ENCODE peak calls at places on chromosomes 2 and 18, in seven cellular contexts. One of them, this sample, is unnamed.
A peak's percentile ranks its signal among the peaks of the same experiment; 100 is the strongest.

GRCh38 chr2:42025151-42025582 is 22.7 kb upstream of the PKDCC start:
- DNase-seq in choroid plexus epithelial cell: peak; percentile 76
- DNase-seq in neural progenitor cell: no peak
- DNase-seq in cardiac fibroblast: peak; percentile 93
- DNase-seq in kidney epithelial cell: no peak
- DNase-seq in psoas muscle: peak; percentile 29
- DNase-seq in adrenal gland: peak; percentile 41
- DNase-seq in this sample: peak; percentile 40

GRCh38 chr2:104929663-104930062 is 75.7 kb downstream of the POU3F3 start:
- DNase-seq in choroid plexus epithelial cell: no peak
- DNase-seq in neural progenitor cell: no peak
- DNase-seq in cardiac fibroblast: no peak
- DNase-seq in kidney epithelial cell: no peak
- DNase-seq in psoas muscle: no peak
- DNase-seq in adrenal gland: no peak
- DNase-seq in this sample: no peak

GRCh38 chr18:46060359-46060841 is 11.7 kb downstream of the PSTPIP2 start:
- DNase-seq in choroid plexus epithelial cell: no peak
- DNase-seq in neural progenitor cell: no peak
- DNase-seq in cardiac fibroblast: no peak
- DNase-seq in kidney epithelial cell: no peak
- DNase-seq in psoas muscle: no peak
- DNase-seq in adrenal gland: no peak
- DNase-seq in this sample: no peak

GRCh38 chr18:62881509-62882016 is 166.2 kb downstream of the PHLPP1 start:
- DNase-seq in choroid plexus epithelial cell: peak; percentile 97
- DNase-seq in neural progenitor cell: no peak
- DNase-seq in cardiac fibroblast: peak; percentile 94
- DNase-seq in kidney epithelial cell: peak; percentile 89
- DNase-seq in psoas muscle: no peak
- DNase-seq in adrenal gland: peak; percentile 23
- DNase-seq in this sample: peak; percentile 76

GRCh38 chr2:121346407-121346806 is 61.4 kb upstream of the TFCP2L1 start:
- DNase-seq in choroid plexus epithelial cell: no peak
- DNase-seq in neural progenitor cell: no peak
- DNase-seq in cardiac fibroblast: no peak
- DNase-seq in kidney epithelial cell: no peak
- DNase-seq in psoas muscle: no peak
- DNase-seq in adrenal gland: no peak
- DNase-seq in this sample: no peak

GRCh38 chr2:140173790-140174189 is 1393.6 kb upstream of the NXPH2 start:
- DNase-seq in choroid plexus epithelial cell: no peak
- DNase-seq in neural progenitor cell: no peak
- DNase-seq in cardiac fibroblast: no peak
- DNase-seq in kidney epithelial cell: no peak
- DNase-seq in psoas muscle: no peak
- DNase-seq in adrenal gland: no peak
- DNase-seq in this sample: no peak

GRCh38 chr2:1822341-1822740 is 78.0 kb upstream of the PXDN start:
- DNase-seq in choroid plexus epithelial cell: no peak
- DNase-seq in neural progenitor cell: no peak
- DNase-seq in cardiac fibroblast: no peak
- DNase-seq in kidney epithelial cell: no peak
- DNase-seq in psoas muscle: no peak
- DNase-seq in adrenal gland: no peak
- DNase-seq in this sample: no peak

GRCh38 chr2:144402282-144402681 is 117.6 kb downstream of the ZEB2 start:
- DNase-seq in choroid plexus epithelial cell: no peak
- DNase-seq in neural progenitor cell: no peak
- DNase-seq in cardiac fibroblast: no peak
- DNase-seq in kidney epithelial cell: no peak
- DNase-seq in psoas muscle: no peak
- DNase-seq in adrenal gland: no peak
- DNase-seq in this sample: no peak

GRCh38 chr2:43000242-43001054 is 208.1 kb upstream of the HAAO start:
- DNase-seq in choroid plexus epithelial cell: no peak
- DNase-seq in neural progenitor cell: no peak
- DNase-seq in cardiac fibroblast: no peak
- DNase-seq in kidney epithelial cell: no peak
- DNase-seq in psoas muscle: no peak
- DNase-seq in adrenal gland: no peak
- DNase-seq in this sample: no peak

GRCh38 chr2:145038041-145038525 is 518.2 kb upstream of the ZEB2 start:
- DNase-seq in choroid plexus epithelial cell: peak; percentile 48
- DNase-seq in neural progenitor cell: no peak
- DNase-seq in cardiac fibroblast: peak; percentile 36
- DNase-seq in kidney epithelial cell: no peak
- DNase-seq in psoas muscle: no peak
- DNase-seq in adrenal gland: no peak
- DNase-seq in this sample: no peak

GRCh38 chr2:27724905-27725693 is 46.4 kb upstream of the MRPL33 start:
- DNase-seq in choroid plexus epithelial cell: peak; percentile 82
- DNase-seq in neural progenitor cell: peak; percentile 17
- DNase-seq in cardiac fibroblast: peak; percentile 66
- DNase-seq in kidney epithelial cell: no peak
- DNase-seq in psoas muscle: no peak
- DNase-seq in adrenal gland: peak; percentile 65
- DNase-seq in this sample: no peak

GRCh38 chr2:188272121-188272520 is 19.6 kb upstream of the GULP1 start:
- DNase-seq in choroid plexus epithelial cell: peak; percentile 5
- DNase-seq in neural progenitor cell: no peak
- DNase-seq in cardiac fibroblast: no peak
- DNase-seq in kidney epithelial cell: no peak
- DNase-seq in psoas muscle: no peak
- DNase-seq in adrenal gland: no peak
- DNase-seq in this sample: no peak

GRCh38 chr2:196407675-196408265 is 231.7 kb upstream of the CCDC150 start:
- DNase-seq in choroid plexus epithelial cell: no peak
- DNase-seq in neural progenitor cell: no peak
- DNase-seq in cardiac fibroblast: no peak
- DNase-seq in kidney epithelial cell: no peak
- DNase-seq in psoas muscle: no peak
- DNase-seq in adrenal gland: no peak
- DNase-seq in this sample: no peak

DNA sequence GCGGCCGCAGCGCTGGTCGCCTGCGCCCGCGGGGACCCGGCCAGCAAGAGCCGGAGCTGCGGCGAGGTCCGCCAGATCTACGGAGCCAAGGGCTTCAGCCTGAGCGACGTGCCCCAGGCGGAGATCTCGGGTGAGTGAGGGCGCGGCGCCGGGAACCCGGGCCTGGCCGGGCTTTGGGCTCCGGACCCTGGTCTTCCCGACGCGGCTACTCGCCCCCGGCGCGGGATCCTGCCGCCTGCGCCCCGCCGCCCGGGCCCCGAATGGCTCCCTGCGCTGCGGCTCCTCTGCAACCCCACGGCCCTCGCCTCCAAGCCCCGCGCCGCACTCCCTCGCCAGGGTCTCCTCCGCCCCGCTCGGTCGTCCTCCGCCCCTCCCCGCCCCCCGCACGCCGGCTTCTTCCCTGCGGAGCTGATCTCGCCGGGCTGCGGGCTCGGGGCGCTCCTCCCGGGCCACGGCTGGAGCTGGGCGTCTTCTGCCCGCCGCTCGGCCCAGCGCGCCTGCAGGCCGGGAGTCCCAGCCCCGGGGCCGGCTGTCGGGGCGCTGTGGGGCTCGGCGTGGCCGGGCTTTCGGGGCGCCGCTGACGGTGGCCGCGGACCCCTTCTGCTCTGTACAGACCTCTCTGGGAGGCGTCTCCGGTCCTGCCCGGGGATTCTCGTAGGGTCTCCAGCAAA is 627 bp downstream of the GPC1 start:
- DNase-seq in choroid plexus epithelial cell: peak; percentile 25
- DNase-seq in neural progenitor cell: peak; percentile 55
- DNase-seq in cardiac fibroblast: peak; percentile 26
- DNase-seq in kidney epithelial cell: no peak
- DNase-seq in psoas muscle: no peak
- DNase-seq in adrenal gland: peak; percentile 41
- DNase-seq in this sample: no peak
- H3K4me3 ChIP-seq in choroid plexus epithelial cell: peak overlapping the region; percentile 67
- H3K4me3 ChIP-seq in neural progenitor cell: peak overlapping the region; percentile 97
- H3K4me3 ChIP-seq in cardiac fibroblast: peak overlapping the region; percentile 69
- H3K4me3 ChIP-seq in kidney epithelial cell: peak overlapping the region; percentile 44
- H3K4me3 ChIP-seq in psoas muscle: peak overlapping the region; percentile 91
- H3K4me3 ChIP-seq in adrenal gland: peak overlapping the region; percentile 96
- H3K4me3 ChIP-seq in this sample: peak overlapping the region; percentile 69

GRCh38 chr2:5290911-5291546 is 401.2 kb upstream of the SOX11 start:
- DNase-seq in choroid plexus epithelial cell: peak; percentile 72
- DNase-seq in neural progenitor cell: no peak
- DNase-seq in cardiac fibroblast: no peak
- DNase-seq in kidney epithelial cell: no peak
- DNase-seq in psoas muscle: no peak
- DNase-seq in adrenal gland: no peak
- DNase-seq in this sample: no peak
- TF ChIP-seq CTCF in choroid plexus epithelial cell: peak; percentile 43
- TF ChIP-seq CTCF in neural progenitor cell: peak; percentile 14
- TF ChIP-seq CTCF in cardiac fibroblast: no peak
- TF ChIP-seq CTCF in kidney epithelial cell: peak; percentile 13
- TF ChIP-seq CTCF in psoas muscle: no peak
- TF ChIP-seq CTCF in adrenal gland: no peak
- TF ChIP-seq CTCF in this sample: no peak

GRCh38 chr18:2907459-2908145 is 60.8 kb downstream of the EMILIN2 start:
- DNase-seq in choroid plexus epithelial cell: no peak
- DNase-seq in neural progenitor cell: no peak
- DNase-seq in cardiac fibroblast: no peak
- DNase-seq in kidney epithelial cell: no peak
- DNase-seq in psoas muscle: no peak
- DNase-seq in adrenal gland: no peak
- DNase-seq in this sample: no peak
- H3K4me3 ChIP-seq in choroid plexus epithelial cell: peak overlapping the region; percentile 63
- H3K4me3 ChIP-seq in neural progenitor cell: peak overlapping the region; percentile 72
- H3K4me3 ChIP-seq in cardiac fibroblast: no peak overlapping the region
- H3K4me3 ChIP-seq in kidney epithelial cell: peak overlapping the region; percentile 62
- H3K4me3 ChIP-seq in psoas muscle: peak overlapping the region; percentile 63
- H3K4me3 ChIP-seq in adrenal gland: peak overlapping the region; percentile 54
- H3K4me3 ChIP-seq in this sample: peak overlapping the region; percentile 61

DNA sequence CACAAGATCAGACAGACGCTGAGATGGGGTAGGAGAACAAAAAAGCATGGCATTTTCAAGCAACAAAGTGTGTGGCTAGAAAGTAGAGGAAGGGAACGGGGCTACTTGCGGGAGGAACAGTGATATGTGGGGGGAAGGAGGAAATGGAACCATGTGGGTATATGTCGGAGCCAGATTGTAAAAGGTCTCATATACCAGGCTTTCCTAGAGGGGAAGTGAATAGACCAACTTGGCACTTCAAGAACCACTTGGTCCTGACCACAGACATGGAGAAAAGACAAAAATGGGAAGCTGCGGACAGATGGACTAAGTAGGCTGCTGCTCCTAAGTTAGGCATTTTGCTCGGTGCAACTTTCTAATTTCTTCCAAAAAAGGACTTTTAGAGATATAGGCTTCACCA is 196.0 kb downstream of the DCC start:
- DNase-seq in choroid plexus epithelial cell: no peak
- DNase-seq in neural progenitor cell: no peak
- DNase-seq in cardiac fibroblast: no peak
- DNase-seq in kidney epithelial cell: no peak
- DNase-seq in psoas muscle: no peak
- DNase-seq in adrenal gland: no peak
- DNase-seq in this sample: no peak
- TF ChIP-seq CTCF in choroid plexus epithelial cell: no peak
- TF ChIP-seq CTCF in neural progenitor cell: no peak
- TF ChIP-seq CTCF in cardiac fibroblast: no peak
- TF ChIP-seq CTCF in kidney epithelial cell: no peak
- TF ChIP-seq CTCF in psoas muscle: no peak
- TF ChIP-seq CTCF in adrenal gland: no peak
- TF ChIP-seq CTCF in this sample: no peak

DNA sequence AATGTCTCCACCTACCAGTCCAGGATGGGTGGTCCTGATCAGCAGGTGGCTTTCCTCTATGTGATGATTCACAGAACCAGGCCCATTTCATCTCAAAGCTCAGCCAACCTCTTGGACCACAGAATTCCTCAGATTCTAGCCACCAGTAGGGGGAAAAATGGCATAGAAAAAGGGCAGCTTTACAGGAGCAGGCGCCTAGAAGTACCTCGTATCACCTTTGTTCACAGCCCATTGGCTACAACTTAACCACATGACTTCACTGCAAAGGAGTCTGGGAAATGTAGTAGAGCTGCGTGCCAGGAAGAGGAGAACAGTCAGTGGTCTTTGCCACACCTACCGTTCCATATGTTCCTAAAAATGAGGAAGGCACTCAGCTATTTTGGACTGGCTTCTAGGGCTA is 62.8 kb upstream of the DTNA start:
- DNase-seq in choroid plexus epithelial cell: no peak
- DNase-seq in neural progenitor cell: peak; percentile 19
- DNase-seq in cardiac fibroblast: no peak
- DNase-seq in kidney epithelial cell: no peak
- DNase-seq in psoas muscle: no peak
- DNase-seq in adrenal gland: no peak
- DNase-seq in this sample: no peak
- H3K4me3 ChIP-seq in choroid plexus epithelial cell: no peak overlapping the region
- H3K4me3 ChIP-seq in neural progenitor cell: no peak overlapping the region
- H3K4me3 ChIP-seq in cardiac fibroblast: no peak overlapping the region
- H3K4me3 ChIP-seq in kidney epithelial cell: no peak overlapping the region
- H3K4me3 ChIP-seq in psoas muscle: no peak overlapping the region
- H3K4me3 ChIP-seq in adrenal gland: no peak overlapping the region
- H3K4me3 ChIP-seq in this sample: no peak overlapping the region

DNA sequence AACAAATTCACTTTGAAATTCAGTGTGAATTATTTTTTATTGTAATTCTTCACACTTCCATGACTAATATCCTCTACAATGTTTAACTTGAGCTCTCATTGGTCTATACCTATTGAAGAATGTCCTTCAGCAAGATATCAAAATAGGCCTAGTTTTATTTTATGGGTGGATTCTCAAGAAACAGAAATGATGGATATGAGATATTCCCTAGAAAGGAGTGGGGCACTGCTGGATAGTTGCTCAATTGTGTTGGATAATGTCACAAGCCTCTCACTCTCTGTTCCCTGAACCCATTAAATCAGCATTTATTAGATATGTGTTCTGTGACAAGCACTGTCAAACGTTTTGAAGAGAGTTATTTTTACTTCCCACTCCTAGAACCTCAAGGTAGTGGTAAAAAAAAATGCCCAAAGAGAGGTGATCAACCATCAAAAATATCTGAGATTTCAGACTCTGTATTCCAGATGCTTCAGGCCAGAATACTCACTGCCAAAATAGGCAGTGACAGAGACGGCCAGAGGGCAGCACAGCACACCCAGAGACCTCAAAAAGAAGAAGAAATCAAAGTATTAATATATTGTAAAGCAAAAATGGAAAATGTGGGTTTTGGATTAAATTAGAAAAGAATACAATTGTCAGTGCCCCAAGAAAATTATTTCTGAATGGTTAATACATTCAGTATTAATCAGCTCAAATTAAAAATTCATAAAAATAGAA is 87.6 kb downstream of the TRIB2 start:
- DNase-seq in choroid plexus epithelial cell: no peak
- DNase-seq in neural progenitor cell: no peak
- DNase-seq in cardiac fibroblast: no peak
- DNase-seq in kidney epithelial cell: no peak
- DNase-seq in psoas muscle: no peak
- DNase-seq in adrenal gland: no peak
- DNase-seq in this sample: no peak
- TF ChIP-seq CTCF in choroid plexus epithelial cell: peak; percentile 24
- TF ChIP-seq CTCF in neural progenitor cell: no peak
- TF ChIP-seq CTCF in cardiac fibroblast: no peak
- TF ChIP-seq CTCF in kidney epithelial cell: no peak
- TF ChIP-seq CTCF in psoas muscle: no peak
- TF ChIP-seq CTCF in adrenal gland: no peak
- TF ChIP-seq CTCF in this sample: no peak

This sample was measured in tibial artery.